ENCODE peak calls at places on chromosome 16, in four cellular contexts. One of them, this sample, is unnamed.

GRCh38 chr16:4245400-4245799 is 3.5 kb upstream of the SRL start:
- DNase-seq in GM23338: no peak
- DNase-seq in suprapubic skin: no peak
- DNase-seq in testis: no peak
- DNase-seq in this sample: no peak

GRCh38 chr16:68037820-68038597 is 14.9 kb downstream of the DUS2 start:
- DNase-seq in GM23338: no peak
- DNase-seq in suprapubic skin: no peak
- DNase-seq in testis: no peak
- DNase-seq in this sample: no peak

GRCh38 chr16:57253410-57253927 is 8.4 kb downstream of the ARL2BP start:
- DNase-seq in GM23338: no peak
- DNase-seq in suprapubic skin: no peak
- DNase-seq in testis: no peak
- DNase-seq in this sample: no peak

GRCh38 chr16:86089341-86089900 is 190.5 kb downstream of the IRF8 start:
- DNase-seq in GM23338: no peak
- DNase-seq in suprapubic skin: peak
- DNase-seq in testis: no peak
- DNase-seq in this sample: no peak

GRCh38 chr16:88969361-88969831 is 7.6 kb downstream of the CBFA2T3 start:
- DNase-seq in GM23338: no peak
- DNase-seq in suprapubic skin: no peak
- DNase-seq in testis: no peak
- DNase-seq in this sample: no peak

GRCh38 chr16:31071861-31072260 is 2.2 kb downstream of the ZNF668 start:
- DNase-seq in GM23338: no peak
- DNase-seq in suprapubic skin: no peak
- DNase-seq in testis: no peak
- DNase-seq in this sample: no peak

GRCh38 chr16:21599994-21600773 is 807 bp downstream of the METTL9 start:
- DNase-seq in GM23338: peak
- DNase-seq in suprapubic skin: peak
- DNase-seq in testis: no peak
- DNase-seq in this sample: peak

GRCh38 chr16:88479795-88480760 is 27.0 kb downstream of the ZFPM1 start:
- DNase-seq in GM23338: no peak
- DNase-seq in suprapubic skin: no peak
- DNase-seq in testis: peak
- DNase-seq in this sample: no peak

GRCh38 chr16:69481901-69482341 is 57.5 kb downstream of the CYB5B start:
- DNase-seq in GM23338: peak
- DNase-seq in suprapubic skin: peak
- DNase-seq in testis: peak
- DNase-seq in this sample: peak

GRCh38 chr16:54931757-54932660 is 1.3 kb downstream of the IRX5 start:
- DNase-seq in GM23338: peak
- DNase-seq in suprapubic skin: no peak
- DNase-seq in testis: no peak
- DNase-seq in this sample: no peak

GRCh38 chr16:56945847-56946527 is 14.0 kb downstream of the HERPUD1 start:
- DNase-seq in GM23338: no peak
- DNase-seq in suprapubic skin: no peak
- DNase-seq in testis: no peak
- DNase-seq in this sample: no peak

GRCh38 chr16:73228649-73229048 is 180.7 kb upstream of the ZFHX3 start:
- DNase-seq in GM23338: no peak
- DNase-seq in suprapubic skin: no peak
- DNase-seq in testis: no peak
- DNase-seq in this sample: no peak

GRCh38 chr16:4640572-4641305 is 16.1 kb downstream of the MGRN1 start:
- DNase-seq in GM23338: no peak
- DNase-seq in suprapubic skin: no peak
- DNase-seq in testis: no peak
- DNase-seq in this sample: peak

GRCh38 chr16:13070268-13070667 is 168.9 kb downstream of the SHISA9 start:
- DNase-seq in GM23338: peak
- DNase-seq in suprapubic skin: no peak
- DNase-seq in testis: no peak
- DNase-seq in this sample: no peak

GRCh38 chr16:77406680-77407079 is 28.2 kb downstream of the ADAMTS18 start:
- DNase-seq in GM23338: peak
- DNase-seq in suprapubic skin: no peak
- DNase-seq in testis: no peak
- DNase-seq in this sample: no peak

GRCh38 chr16:72990003-72990521 is 57.9 kb downstream of the ZFHX3 start:
- DNase-seq in GM23338: peak
- DNase-seq in suprapubic skin: peak
- DNase-seq in testis: peak
- DNase-seq in this sample: peak

GRCh38 chr16:66081967-66082366 is 284.5 kb upstream of the CDH5 start:
- DNase-seq in GM23338: peak
- DNase-seq in suprapubic skin: no peak
- DNase-seq in testis: no peak
- DNase-seq in this sample: no peak

GRCh38 chr16:84044108-84044488 is 1.5 kb upstream of the SLC38A8 start:
- DNase-seq in GM23338: peak
- DNase-seq in suprapubic skin: no peak
- DNase-seq in testis: no peak
- DNase-seq in this sample: no peak

GRCh38 chr16:73206306-73206705 is 158.4 kb upstream of the ZFHX3 start:
- DNase-seq in GM23338: no peak
- DNase-seq in suprapubic skin: no peak
- DNase-seq in testis: no peak
- DNase-seq in this sample: no peak

GRCh38 chr16:88455610-88456355 is 2.7 kb downstream of the ZFPM1 start:
- DNase-seq in GM23338: peak
- DNase-seq in suprapubic skin: no peak
- DNase-seq in testis: peak
- DNase-seq in this sample: peak

GRCh38 chr16:73329363-73330306 is 281.7 kb upstream of the ZFHX3 start:
- DNase-seq in GM23338: peak
- DNase-seq in suprapubic skin: no peak
- DNase-seq in testis: no peak
- DNase-seq in this sample: no peak

GRCh38 chr16:572865-573650 is 3.3 kb downstream of the PIGQ start:
- DNase-seq in GM23338: no peak
- DNase-seq in suprapubic skin: no peak
- DNase-seq in testis: no peak
- DNase-seq in this sample: no peak

GRCh38 chr16:29680180-29680598 is 1.2 kb downstream of the QPRT start:
- DNase-seq in GM23338: peak
- DNase-seq in suprapubic skin: no peak
- DNase-seq in testis: no peak
- DNase-seq in this sample: no peak

GRCh38 chr16:79764415-79765149 is 164.0 kb upstream of the MAF start:
- DNase-seq in GM23338: no peak
- DNase-seq in suprapubic skin: no peak
- DNase-seq in testis: no peak
- DNase-seq in this sample: no peak

GRCh38 chr16:73202176-73202729 is 154.3 kb upstream of the ZFHX3 start:
- DNase-seq in GM23338: no peak
- DNase-seq in suprapubic skin: no peak
- DNase-seq in testis: no peak
- DNase-seq in this sample: no peak

GRCh38 chr16:4373909-4374742 is 2.5 kb downstream of the VASN start:
- DNase-seq in GM23338: peak
- DNase-seq in suprapubic skin: peak
- DNase-seq in testis: peak
- DNase-seq in this sample: peak

GRCh38 chr16:27326738-27327585 is 13.2 kb downstream of the IL4R start:
- DNase-seq in GM23338: peak
- DNase-seq in suprapubic skin: peak
- DNase-seq in testis: peak
- DNase-seq in this sample: peak
- H3K27ac ChIP-seq in GM23338: peak
- H3K27ac ChIP-seq in suprapubic skin: peak
- H3K27ac ChIP-seq in testis: peak
- H3K27ac ChIP-seq in this sample: peak

GRCh38 chr16:3007059-3007956 is 5.4 kb upstream of the CLDN9 start:
- DNase-seq in GM23338: peak
- DNase-seq in suprapubic skin: no peak
- DNase-seq in testis: no peak
- DNase-seq in this sample: no peak
- H3K4me3 ChIP-seq in GM23338: peak
- H3K4me3 ChIP-seq in suprapubic skin: no peak
- H3K4me3 ChIP-seq in testis: no peak
- H3K4me3 ChIP-seq in this sample: no peak

GRCh38 chr16:53680756-53681155 is 22.9 kb downstream of the RPGRIP1L start:
- DNase-seq in GM23338: no peak
- DNase-seq in suprapubic skin: no peak
- DNase-seq in testis: no peak
- DNase-seq in this sample: no peak

GRCh38 chr16:53678155-53678554 is 25.5 kb downstream of the RPGRIP1L start:
- DNase-seq in GM23338: no peak
- DNase-seq in suprapubic skin: no peak
- DNase-seq in testis: no peak
- DNase-seq in this sample: no peak

GRCh38 chr16:53673189-53673588 is 30.5 kb downstream of the RPGRIP1L start:
- DNase-seq in GM23338: no peak
- DNase-seq in suprapubic skin: no peak
- DNase-seq in testis: no peak
- DNase-seq in this sample: no peak

GRCh38 chr16:53678756-53679334 is 24.8 kb downstream of the RPGRIP1L start:
- DNase-seq in GM23338: no peak
- DNase-seq in suprapubic skin: no peak
- DNase-seq in testis: no peak
- DNase-seq in this sample: no peak
- H3K27ac ChIP-seq in GM23338: no peak
- H3K27ac ChIP-seq in suprapubic skin: no peak
- H3K27ac ChIP-seq in testis: no peak
- H3K27ac ChIP-seq in this sample: no peak

GRCh38 chr16:49834496-49835009 is 21.4 kb downstream of the ZNF423 start:
- DNase-seq in GM23338: peak
- DNase-seq in suprapubic skin: no peak
- DNase-seq in testis: peak
- DNase-seq in this sample: peak

GRCh38 chr16:49833796-49834195 is 22.1 kb downstream of the ZNF423 start:
- DNase-seq in GM23338: no peak
- DNase-seq in suprapubic skin: no peak
- DNase-seq in testis: no peak
- DNase-seq in this sample: peak

GRCh38 chr16:49830873-49831272 is 25.0 kb downstream of the ZNF423 start:
- DNase-seq in GM23338: no peak
- DNase-seq in suprapubic skin: no peak
- DNase-seq in testis: no peak
- DNase-seq in this sample: no peak

GRCh38 chr16:49832177-49832576 is 23.7 kb downstream of the ZNF423 start:
- DNase-seq in GM23338: no peak
- DNase-seq in suprapubic skin: no peak
- DNase-seq in testis: no peak
- DNase-seq in this sample: no peak

GRCh38 chr16:49833055-49833454 is 22.9 kb downstream of the ZNF423 start:
- DNase-seq in GM23338: peak
- DNase-seq in suprapubic skin: peak
- DNase-seq in testis: peak
- DNase-seq in this sample: peak
- H3K4me3 ChIP-seq in GM23338: no peak
- H3K4me3 ChIP-seq in suprapubic skin: no peak
- H3K4me3 ChIP-seq in testis: no peak
- H3K4me3 ChIP-seq in this sample: no peak

DNA sequence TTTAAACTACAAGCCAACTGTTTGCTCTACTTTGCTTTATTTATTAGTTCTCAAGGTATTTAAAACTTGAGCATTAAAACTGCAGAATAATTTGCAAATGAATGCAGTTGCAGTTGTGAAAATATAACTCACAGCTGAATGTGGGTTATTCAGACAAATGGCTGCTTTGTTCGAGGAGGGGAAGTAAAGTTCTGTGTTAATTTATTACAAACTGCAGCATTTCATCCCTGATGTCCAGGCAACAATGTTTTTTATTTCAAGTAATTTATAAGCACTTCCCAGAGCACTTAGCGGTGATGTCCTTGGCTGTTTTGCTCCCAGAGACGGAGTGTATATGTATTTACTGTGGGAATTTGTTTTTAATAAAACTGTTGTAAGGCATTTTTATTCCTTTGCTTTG is 291.1 kb upstream of the SALL1 start:
- DNase-seq in GM23338: no peak
- DNase-seq in suprapubic skin: no peak
- DNase-seq in testis: no peak
- DNase-seq in this sample: no peak
- H3K27ac ChIP-seq in GM23338: no peak
- H3K27ac ChIP-seq in suprapubic skin: no peak
- H3K27ac ChIP-seq in testis: no peak
- H3K27ac ChIP-seq in this sample: no peak

GRCh38 chr16:28146536-28146935 is 65.2 kb downstream of the XPO6 start:
- DNase-seq in GM23338: no peak
- DNase-seq in suprapubic skin: no peak
- DNase-seq in testis: no peak
- DNase-seq in this sample: no peak

GRCh38 chr16:28136751-28137434 is 73.4 kb upstream of the GSG1L start:
- DNase-seq in GM23338: no peak
- DNase-seq in suprapubic skin: no peak
- DNase-seq in testis: peak
- DNase-seq in this sample: peak

GRCh38 chr16:28139530-28139929 is 72.2 kb downstream of the XPO6 start:
- DNase-seq in GM23338: peak
- DNase-seq in suprapubic skin: no peak
- DNase-seq in testis: no peak
- DNase-seq in this sample: no peak

DNA sequence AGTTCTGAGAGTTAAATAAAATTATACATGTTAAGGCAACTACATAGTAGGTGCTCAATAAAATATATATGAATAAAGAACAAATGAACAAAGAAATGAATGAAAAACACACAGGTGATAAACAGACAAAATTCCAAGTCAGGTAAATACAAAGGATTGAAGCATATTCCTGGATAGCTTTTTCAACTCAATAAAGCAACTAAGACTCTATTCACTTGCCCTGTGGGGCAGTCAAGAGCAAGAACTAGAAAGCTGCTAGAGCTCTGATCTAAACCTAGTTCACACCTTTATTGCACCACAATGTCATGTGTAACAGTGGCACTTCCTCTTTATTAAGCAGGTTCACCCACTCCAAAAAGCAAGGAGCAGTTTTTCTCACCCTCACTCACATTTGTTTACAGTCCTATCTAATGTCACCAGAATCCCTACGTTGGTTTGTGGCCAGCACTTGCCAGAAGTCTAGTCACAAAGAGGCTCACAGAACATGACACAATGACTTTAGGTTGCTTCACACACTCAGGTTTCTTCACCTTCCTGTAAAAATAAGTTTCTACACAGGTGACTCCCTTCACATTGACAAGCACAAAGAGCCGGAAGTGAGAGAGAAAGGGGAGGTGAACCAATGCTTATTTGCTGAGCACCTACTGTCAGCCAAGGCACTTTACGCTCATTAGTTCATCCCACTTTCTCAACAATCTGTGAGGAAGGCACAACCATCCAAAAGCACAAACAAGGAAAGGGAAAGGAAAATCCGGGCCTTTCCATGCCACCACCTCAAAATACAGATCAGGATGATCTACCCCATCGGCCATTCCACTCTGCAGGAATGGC is 70.8 kb downstream of the XPO6 start:
- DNase-seq in GM23338: peak
- DNase-seq in suprapubic skin: no peak
- DNase-seq in testis: no peak
- DNase-seq in this sample: peak
- H3K4me3 ChIP-seq in GM23338: no peak
- H3K4me3 ChIP-seq in suprapubic skin: no peak
- H3K4me3 ChIP-seq in testis: no peak
- H3K4me3 ChIP-seq in this sample: no peak

GRCh38 chr16:11089504-11090124 is 145.2 kb downstream of the CLEC16A start:
- DNase-seq in GM23338: no peak
- DNase-seq in suprapubic skin: no peak
- DNase-seq in testis: no peak
- DNase-seq in this sample: peak
- H3K27ac ChIP-seq in GM23338: no peak
- H3K27ac ChIP-seq in suprapubic skin: no peak
- H3K27ac ChIP-seq in testis: no peak
- H3K27ac ChIP-seq in this sample: no peak

This sample was measured in thyroid gland.